ENCODE peak calls at places on chromosomes 3 and 15, in six cellular contexts. One of them, this sample, is unnamed.

GRCh38 chr3:52345521-52346110 is 29.5 kb downstream of the DNAH1 start:
- DNase-seq in NCI-H1092: no peak
- DNase-seq in IMR-90: peak
- DNase-seq in GM06990: no peak
- DNase-seq in NCI-H345: no peak
- DNase-seq in kidney glomerular epithelial cell: no peak
- DNase-seq in this sample: no peak

GRCh38 chr15:48411971-48412591 is 80.9 kb downstream of the DUT start:
- DNase-seq in IMR-90: no peak
- DNase-seq in NCI-H1092: no peak
- DNase-seq in NCI-H345: no peak
- DNase-seq in kidney glomerular epithelial cell: no peak
- DNase-seq in GM06990: no peak
- DNase-seq in this sample: no peak

GRCh38 chr3:47857151-47857550 is 54.2 kb downstream of the DHX30 start:
- DNase-seq in kidney glomerular epithelial cell: no peak
- DNase-seq in NCI-H1092: no peak
- DNase-seq in GM06990: no peak
- DNase-seq in NCI-H345: no peak
- DNase-seq in IMR-90: no peak
- DNase-seq in this sample: no peak

GRCh38 chr3:46576-46975 is 150.0 kb upstream of the CHL1 start:
- DNase-seq in NCI-H1092: no peak
- DNase-seq in NCI-H345: no peak
- DNase-seq in IMR-90: no peak
- DNase-seq in GM06990: no peak
- DNase-seq in kidney glomerular epithelial cell: no peak
- DNase-seq in this sample: no peak

GRCh38 chr3:160564205-160564922 is 1.0 kb downstream of the KPNA4 start:
- DNase-seq in IMR-90: no peak
- DNase-seq in NCI-H345: no peak
- DNase-seq in NCI-H1092: no peak
- DNase-seq in kidney glomerular epithelial cell: no peak
- DNase-seq in GM06990: no peak
- DNase-seq in this sample: peak

GRCh38 chr3:16441306-16441898 is 72.1 kb downstream of the RFTN1 start:
- DNase-seq in kidney glomerular epithelial cell: no peak
- DNase-seq in NCI-H1092: peak
- DNase-seq in NCI-H345: peak
- DNase-seq in IMR-90: peak
- DNase-seq in GM06990: no peak
- DNase-seq in this sample: no peak

GRCh38 chr3:50345008-50345407 is 524 bp downstream of the ZMYND10 start:
- DNase-seq in NCI-H345: no peak
- DNase-seq in NCI-H1092: no peak
- DNase-seq in GM06990: no peak
- DNase-seq in kidney glomerular epithelial cell: no peak
- DNase-seq in IMR-90: no peak
- DNase-seq in this sample: no peak

GRCh38 chr3:83523470-83524073 is 1435.2 kb upstream of the CADM2 start:
- DNase-seq in GM06990: no peak
- DNase-seq in kidney glomerular epithelial cell: peak
- DNase-seq in NCI-H345: peak
- DNase-seq in NCI-H1092: peak
- DNase-seq in IMR-90: no peak
- DNase-seq in this sample: peak

GRCh38 chr15:73370151-73370550 is 1.4 kb upstream of the HCN4 start:
- DNase-seq in GM06990: no peak
- DNase-seq in NCI-H1092: no peak
- DNase-seq in IMR-90: no peak
- DNase-seq in kidney glomerular epithelial cell: no peak
- DNase-seq in NCI-H345: no peak
- DNase-seq in this sample: no peak

GRCh38 chr3:184496933-184497332 is 64.7 kb upstream of the EPHB3 start:
- DNase-seq in GM06990: no peak
- DNase-seq in kidney glomerular epithelial cell: no peak
- DNase-seq in IMR-90: no peak
- DNase-seq in NCI-H345: peak
- DNase-seq in NCI-H1092: no peak
- DNase-seq in this sample: no peak

GRCh38 chr3:101999177-101999778 is 150.0 kb downstream of the NFKBIZ start:
- DNase-seq in kidney glomerular epithelial cell: no peak
- DNase-seq in IMR-90: no peak
- DNase-seq in GM06990: no peak
- DNase-seq in NCI-H345: no peak
- DNase-seq in NCI-H1092: no peak
- DNase-seq in this sample: no peak

GRCh38 chr3:70916375-70917055 is 604.1 kb upstream of the MDFIC2 start:
- DNase-seq in GM06990: no peak
- DNase-seq in kidney glomerular epithelial cell: no peak
- DNase-seq in NCI-H345: peak
- DNase-seq in NCI-H1092: no peak
- DNase-seq in IMR-90: peak
- DNase-seq in this sample: no peak

GRCh38 chr3:94401466-94401865 is 338.6 kb downstream of the NSUN3 start:
- DNase-seq in kidney glomerular epithelial cell: no peak
- DNase-seq in NCI-H1092: no peak
- DNase-seq in IMR-90: no peak
- DNase-seq in NCI-H345: no peak
- DNase-seq in GM06990: no peak
- DNase-seq in this sample: no peak

GRCh38 chr15:73051811-73052678 is at the start of gene NEO1:
- DNase-seq in GM06990: peak
- DNase-seq in NCI-H345: peak
- DNase-seq in IMR-90: peak
- DNase-seq in NCI-H1092: peak
- DNase-seq in kidney glomerular epithelial cell: peak
- DNase-seq in this sample: peak

GRCh38 chr3:119751423-119751822 is 30.5 kb upstream of the NR1I2 start:
- DNase-seq in IMR-90: no peak
- DNase-seq in GM06990: no peak
- DNase-seq in kidney glomerular epithelial cell: no peak
- DNase-seq in NCI-H1092: no peak
- DNase-seq in NCI-H345: no peak
- DNase-seq in this sample: no peak

GRCh38 chr3:55296781-55297180 is 190.3 kb downstream of the WNT5A start:
- DNase-seq in NCI-H1092: no peak
- DNase-seq in NCI-H345: no peak
- DNase-seq in IMR-90: no peak
- DNase-seq in GM06990: no peak
- DNase-seq in kidney glomerular epithelial cell: no peak
- DNase-seq in this sample: no peak

GRCh38 chr15:58457466-58457965 is 25.7 kb downstream of the LIPC start:
- DNase-seq in IMR-90: peak
- DNase-seq in NCI-H1092: no peak
- DNase-seq in NCI-H345: no peak
- DNase-seq in kidney glomerular epithelial cell: peak
- DNase-seq in GM06990: peak
- DNase-seq in this sample: peak

GRCh38 chr15:99021669-99022068 is 14.1 kb upstream of the PGPEP1L start:
- DNase-seq in GM06990: no peak
- DNase-seq in kidney glomerular epithelial cell: no peak
- DNase-seq in NCI-H1092: no peak
- DNase-seq in NCI-H345: no peak
- DNase-seq in IMR-90: no peak
- DNase-seq in this sample: no peak

GRCh38 chr3:143824675-143825074 is 23.6 kb downstream of the SLC9A9 start:
- DNase-seq in NCI-H345: no peak
- DNase-seq in kidney glomerular epithelial cell: no peak
- DNase-seq in IMR-90: no peak
- DNase-seq in NCI-H1092: no peak
- DNase-seq in GM06990: no peak
- DNase-seq in this sample: no peak

GRCh38 chr15:74913041-74913440 is 6.4 kb upstream of the FAM219B start:
- DNase-seq in NCI-H345: no peak
- DNase-seq in kidney glomerular epithelial cell: no peak
- DNase-seq in GM06990: no peak
- DNase-seq in NCI-H1092: no peak
- DNase-seq in IMR-90: peak
- DNase-seq in this sample: no peak

GRCh38 chr3:11718582-11719405 is 75.1 kb upstream of the VGLL4 start:
- DNase-seq in kidney glomerular epithelial cell: peak
- DNase-seq in GM06990: peak
- DNase-seq in NCI-H345: peak
- DNase-seq in IMR-90: peak
- DNase-seq in NCI-H1092: no peak
- DNase-seq in this sample: peak

GRCh38 chr3:98325055-98325454 is 28.6 kb upstream of the OR5K4 start:
- DNase-seq in IMR-90: no peak
- DNase-seq in kidney glomerular epithelial cell: no peak
- DNase-seq in NCI-H1092: no peak
- DNase-seq in GM06990: no peak
- DNase-seq in NCI-H345: no peak
- DNase-seq in this sample: no peak

GRCh38 chr3:76554717-76555116 is 485.2 kb upstream of the ROBO2 start:
- DNase-seq in NCI-H1092: no peak
- DNase-seq in IMR-90: peak
- DNase-seq in GM06990: no peak
- DNase-seq in NCI-H345: no peak
- DNase-seq in kidney glomerular epithelial cell: no peak
- DNase-seq in this sample: no peak

GRCh38 chr3:101131767-101132166 is 138.5 kb upstream of the ABI3BP start:
- DNase-seq in NCI-H1092: no peak
- DNase-seq in IMR-90: no peak
- DNase-seq in NCI-H345: no peak
- DNase-seq in GM06990: peak
- DNase-seq in kidney glomerular epithelial cell: no peak
- DNase-seq in this sample: no peak

GRCh38 chr3:184523825-184524615 is 37.6 kb upstream of the EPHB3 start:
- DNase-seq in kidney glomerular epithelial cell: peak
- DNase-seq in NCI-H1092: no peak
- DNase-seq in IMR-90: peak
- DNase-seq in NCI-H345: peak
- DNase-seq in GM06990: no peak
- DNase-seq in this sample: peak

GRCh38 chr3:30655187-30655812 is 48.9 kb downstream of the TGFBR2 start:
- DNase-seq in NCI-H345: no peak
- DNase-seq in kidney glomerular epithelial cell: no peak
- DNase-seq in NCI-H1092: no peak
- DNase-seq in IMR-90: peak
- DNase-seq in GM06990: peak
- DNase-seq in this sample: no peak

GRCh38 chr15:63056843-63057242 is 14.3 kb downstream of the TPM1 start:
- DNase-seq in NCI-H345: no peak
- DNase-seq in kidney glomerular epithelial cell: no peak
- DNase-seq in GM06990: no peak
- DNase-seq in IMR-90: peak
- DNase-seq in NCI-H1092: no peak
- DNase-seq in this sample: peak

GRCh38 chr3:163971861-163972260 is 1106.4 kb downstream of the SI start:
- DNase-seq in GM06990: no peak
- DNase-seq in kidney glomerular epithelial cell: peak
- DNase-seq in IMR-90: no peak
- DNase-seq in NCI-H345: no peak
- DNase-seq in NCI-H1092: no peak
- DNase-seq in this sample: no peak

GRCh38 chr3:195596648-195597628 is 13.2 kb upstream of the APOD start:
- DNase-seq in IMR-90: no peak
- DNase-seq in kidney glomerular epithelial cell: no peak
- DNase-seq in NCI-H345: no peak
- DNase-seq in NCI-H1092: no peak
- DNase-seq in GM06990: no peak
- DNase-seq in this sample: no peak

GRCh38 chr3:499362-499761 is 302.8 kb downstream of the CHL1 start:
- DNase-seq in GM06990: no peak
- DNase-seq in IMR-90: no peak
- DNase-seq in NCI-H1092: no peak
- DNase-seq in NCI-H345: no peak
- DNase-seq in kidney glomerular epithelial cell: no peak
- DNase-seq in this sample: no peak

GRCh38 chr3:27533718-27534578 is 49.8 kb upstream of the SLC4A7 start:
- DNase-seq in NCI-H345: peak
- DNase-seq in kidney glomerular epithelial cell: peak
- DNase-seq in IMR-90: peak
- DNase-seq in GM06990: peak
- DNase-seq in NCI-H1092: no peak
- DNase-seq in this sample: peak

GRCh38 chr15:70099966-70100494 is 2.3 kb upstream of the TLE3 start:
- DNase-seq in NCI-H345: no peak
- DNase-seq in GM06990: no peak
- DNase-seq in NCI-H1092: no peak
- DNase-seq in IMR-90: no peak
- DNase-seq in kidney glomerular epithelial cell: no peak
- DNase-seq in this sample: no peak

GRCh38 chr15:99019558-99020540 is 12.3 kb upstream of the PGPEP1L start:
- DNase-seq in GM06990: no peak
- DNase-seq in kidney glomerular epithelial cell: peak
- DNase-seq in NCI-H1092: no peak
- DNase-seq in IMR-90: peak
- DNase-seq in NCI-H345: no peak
- DNase-seq in this sample: peak

GRCh38 chr3:48086736-48087470 is 70.7 kb upstream of the MAP4 start:
- DNase-seq in IMR-90: peak
- DNase-seq in NCI-H345: no peak
- DNase-seq in kidney glomerular epithelial cell: peak
- DNase-seq in NCI-H1092: no peak
- DNase-seq in GM06990: no peak
- DNase-seq in this sample: no peak

GRCh38 chr3:183178833-183179549 is 16.5 kb upstream of the LAMP3 start:
- DNase-seq in NCI-H345: no peak
- DNase-seq in kidney glomerular epithelial cell: no peak
- DNase-seq in GM06990: peak
- DNase-seq in NCI-H1092: no peak
- DNase-seq in IMR-90: no peak
- DNase-seq in this sample: peak

GRCh38 chr3:105967117-105967516 is 98.3 kb upstream of the CBLB start:
- DNase-seq in IMR-90: peak
- DNase-seq in NCI-H345: no peak
- DNase-seq in NCI-H1092: no peak
- DNase-seq in GM06990: no peak
- DNase-seq in kidney glomerular epithelial cell: peak
- DNase-seq in this sample: no peak

GRCh38 chr15:60414016-60414682 is 16.4 kb upstream of the ANXA2 start:
- DNase-seq in NCI-H345: no peak
- DNase-seq in NCI-H1092: no peak
- DNase-seq in IMR-90: peak
- DNase-seq in GM06990: no peak
- DNase-seq in kidney glomerular epithelial cell: no peak
- DNase-seq in this sample: no peak

This sample was measured in ACHN.